ENCODE peak calls at places on chromosomes 11 and 22, in five cellular contexts. U, Q, G, V and L are unnamed samples.

GRCh38 chr22:19527861-19528417 is 3.7 kb upstream of the CLDN5 start:
- DNase-seq in G (no peak), Q (no peak), V (peak), U (no peak), L (no peak)

GRCh38 chr11:34840736-34841386 is 75.3 kb downstream of the APIP start:
- DNase-seq in U (peak), V (no peak), Q (peak), G (no peak), L (peak)

GRCh38 chr11:59660621-59661020 is 8.2 kb downstream of the PATL1 start:
- DNase-seq in G (no peak), V (no peak), Q (no peak), U (no peak), L (no peak)

GRCh38 chr11:101721270-101721669 is 137.5 kb upstream of the TRPC6 start:
- DNase-seq in U (no peak), V (no peak), Q (no peak), G (no peak), L (no peak)

GRCh38 chr22:41359376-41359775 is 22.4 kb upstream of the TEF start:
- DNase-seq in Q (no peak), V (no peak), U (no peak), G (no peak), L (no peak)

GRCh38 chr11:33376331-33377099 is 119.3 kb downstream of the HIPK3 start:
- DNase-seq in U (peak), G (no peak), Q (no peak), V (no peak), L (no peak)

GRCh38 chr22:38299001-38299651 is 18.1 kb downstream of the CSNK1E start:
- DNase-seq in Q (no peak), G (no peak), V (no peak), U (no peak), L (no peak)

GRCh38 chr11:69721745-69722144 is 17.9 kb upstream of the FGF19 start:
- DNase-seq in V (no peak), Q (no peak), G (no peak), U (peak), L (no peak)

GRCh38 chr22:43421914-43422615 is 10.3 kb downstream of the MPPED1 start:
- DNase-seq in U (no peak), V (no peak), G (no peak), Q (no peak), L (no peak)

GRCh38 chr11:108025387-108026080 is 16.8 kb downstream of the CUL5 start:
- DNase-seq in U (peak), V (no peak), Q (no peak), G (no peak), L (peak)

GRCh38 chr22:44963055-44963454 is 46.8 kb downstream of the PHF21B start:
- DNase-seq in U (no peak), G (no peak), V (no peak), Q (no peak), L (no peak)

GRCh38 chr11:102530558-102530957 is at the start of gene MMP7:
- DNase-seq in U (no peak), V (no peak), G (no peak), Q (no peak), L (peak)

GRCh38 chr11:69293819-69294505 is at the start of gene MYEOV:
- DNase-seq in V (peak), G (no peak), Q (peak), U (peak), L (peak)

GRCh38 chr11:88330826-88331428 is 6.6 kb downstream of the CTSC start:
- DNase-seq in U (peak), Q (no peak), G (no peak), V (no peak), L (no peak)

GRCh38 chr11:76233936-76234703 is 27.8 kb upstream of the WNT11 start:
- DNase-seq in U (peak), G (peak), V (peak), Q (peak), L (peak)

GRCh38 chr11:65716294-65716693 is 4.2 kb downstream of the KAT5 start:
- DNase-seq in G (peak), Q (no peak), U (no peak), V (peak), L (no peak)

GRCh38 chr11:65716774-65717405 is 3.7 kb downstream of the RNASEH2C start:
- DNase-seq in V (no peak), Q (no peak), G (peak), U (no peak), L (no peak)

GRCh38 chr11:65718531-65718930 is 2.1 kb downstream of the RNASEH2C start:
- DNase-seq in U (no peak), G (peak), V (no peak), Q (no peak), L (no peak)

GRCh38 chr11:65718964-65719492 is 1.6 kb downstream of the RNASEH2C start:
- DNase-seq in G (peak), U (no peak), V (no peak), Q (no peak), L (no peak)

GRCh38 chr11:65717906-65718305 is 2.7 kb downstream of the RNASEH2C start:
- DNase-seq in V (no peak), Q (no peak), G (peak), U (no peak), L (no peak)
- TF ChIP-seq POLR2AphosphoS5 in V (peak), Q (no peak), G (no peak), U (no peak), L (peak)

DNA sequence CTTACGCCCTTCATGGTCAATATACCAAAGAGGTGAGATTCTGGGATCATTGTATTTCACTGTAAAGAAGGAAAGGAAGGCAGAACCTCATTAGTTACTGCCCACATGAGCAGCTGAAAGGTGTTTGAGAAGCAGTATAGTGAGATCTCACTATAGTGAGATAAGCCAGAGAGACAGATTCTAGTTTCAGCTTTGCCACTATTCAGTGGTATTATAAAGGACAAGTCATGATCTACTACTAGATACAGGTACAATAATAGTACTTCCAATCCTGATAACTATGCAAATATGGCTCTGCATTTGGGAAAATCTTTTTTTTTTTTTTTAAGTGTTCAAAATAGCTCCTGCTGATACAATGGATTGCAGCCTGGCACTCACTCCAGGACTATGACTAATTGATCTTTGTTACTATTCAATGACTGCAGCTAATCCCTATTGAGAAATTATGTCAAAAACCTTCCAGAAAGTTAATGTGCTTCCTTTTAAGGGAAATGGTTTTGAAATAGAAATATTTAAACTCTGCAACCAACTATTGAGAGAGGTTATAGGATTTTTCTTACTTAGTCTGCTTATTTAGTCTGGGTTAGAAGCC is 8.3 kb upstream of the DLAT start:
- DNase-seq in Q (no peak), U (no peak), G (peak), V (no peak), L (peak)
- TF ChIP-seq POLR2AphosphoS5 in Q (no peak), U (no peak), G (no peak), V (no peak), L (no peak)

GRCh38 chr11:131246156-131246555 is 124.3 kb upstream of the NTM start:
- DNase-seq in U (peak), G (no peak), V (no peak), Q (no peak), L (no peak)
- TF ChIP-seq POLR2AphosphoS5 in U (no peak), G (no peak), V (no peak), Q (no peak), L (no peak)

GRCh38 chr11:61024938-61025818 is 53.7 kb downstream of the CD6 start:
- DNase-seq in G (no peak), Q (no peak), U (no peak), V (no peak), L (no peak)
- TF ChIP-seq POLR2AphosphoS5 in G (no peak), Q (no peak), U (no peak), V (no peak), L (no peak)

GRCh38 chr11:45635907-45636306 is 29.5 kb downstream of the CHST1 start:
- DNase-seq in U (no peak), Q (no peak), G (no peak), V (no peak), L (no peak)

GRCh38 chr11:45643585-45643984 is 21.8 kb downstream of the CHST1 start:
- DNase-seq in V (peak), U (no peak), G (no peak), Q (no peak), L (peak)

GRCh38 chr11:45641961-45642360 is 23.5 kb downstream of the CHST1 start:
- DNase-seq in G (no peak), U (no peak), Q (no peak), V (peak), L (no peak)

GRCh38 chr11:45638051-45638450 is 27.4 kb downstream of the CHST1 start:
- DNase-seq in Q (no peak), V (no peak), G (no peak), U (no peak), L (no peak)
- TF ChIP-seq POLR2AphosphoS5 in Q (no peak), V (no peak), G (no peak), U (no peak), L (no peak)

GRCh38 chr11:1482581-1483444 is 3.8 kb downstream of the MOB2 start:
- DNase-seq in G (peak), Q (no peak), U (peak), V (peak), L (no peak)
- TF ChIP-seq POLR2AphosphoS5 in G (no peak), Q (no peak), U (no peak), V (peak), L (no peak)

GRCh38 chr11:73971175-73971719 is 11.4 kb downstream of the UCP2 start:
- DNase-seq in G (no peak), U (no peak), Q (no peak), V (peak), L (no peak)
- TF ChIP-seq POLR2AphosphoS5 in G (no peak), U (no peak), Q (no peak), V (no peak), L (no peak)

DNA sequence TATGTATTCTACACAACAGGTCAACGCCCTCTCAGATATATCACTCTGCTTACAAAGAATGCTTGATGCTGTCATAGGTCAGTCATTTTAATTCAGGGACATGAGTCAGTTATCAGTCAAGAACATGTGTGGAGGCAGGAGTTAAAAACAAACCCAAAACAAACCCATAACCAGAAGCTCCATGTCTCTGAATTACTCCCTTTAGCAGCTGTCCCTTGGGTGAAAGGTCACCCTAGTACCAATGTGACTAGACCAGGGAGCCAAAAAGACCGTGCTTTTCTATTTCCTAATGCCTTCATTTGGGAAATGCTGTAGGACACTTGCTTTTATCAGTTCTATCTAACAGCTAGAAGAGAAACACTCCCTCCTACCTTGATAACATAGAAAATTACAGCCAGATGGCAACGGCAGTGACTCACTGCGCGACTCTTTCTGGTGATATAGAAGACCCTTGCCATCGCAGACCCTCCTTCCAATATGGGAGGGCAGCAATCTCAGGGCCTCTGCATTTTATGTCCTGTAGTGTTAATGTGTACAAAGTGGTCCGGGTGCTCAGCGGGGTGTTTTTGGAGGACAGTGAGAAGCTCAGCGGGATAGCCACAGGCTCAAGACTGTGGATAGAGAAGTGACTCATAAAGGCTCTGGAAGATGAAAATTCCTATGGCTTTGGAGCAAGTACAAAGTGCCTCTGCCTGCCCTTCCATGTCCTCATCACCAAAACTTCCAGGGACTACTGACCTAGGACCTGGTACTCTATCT is 24.8 kb downstream of the APOL5 start:
- DNase-seq in Q (no peak), G (no peak), V (no peak), U (no peak), L (peak)
- TF ChIP-seq POLR2AphosphoS5 in Q (no peak), G (no peak), V (no peak), U (no peak), L (no peak)

DNA sequence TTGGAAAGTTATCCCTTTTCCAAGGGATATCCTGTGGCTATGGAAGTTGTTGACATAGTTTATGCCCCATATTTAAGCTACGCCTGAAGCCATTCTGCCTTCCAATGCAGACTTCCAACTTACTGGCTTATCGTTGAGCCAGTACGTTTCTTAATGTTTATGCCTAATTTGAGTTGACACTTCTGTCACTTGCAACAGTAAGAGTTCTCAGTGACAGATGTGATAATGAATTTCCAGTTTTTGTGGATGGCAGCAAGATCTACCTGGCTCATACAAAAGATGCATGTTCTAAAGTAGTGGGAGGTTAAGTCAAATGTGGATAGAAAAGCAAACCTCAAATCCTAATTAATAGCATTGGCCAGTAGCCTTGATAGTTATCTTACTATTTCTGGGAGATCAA is 133.2 kb upstream of the ANO3 start:
- DNase-seq in U (no peak), Q (no peak), V (no peak), G (no peak), L (no peak)
- TF ChIP-seq POLR2AphosphoS5 in U (no peak), Q (no peak), V (no peak), G (no peak), L (no peak)

GRCh38 chr22:24164243-24164642 is 17.0 kb upstream of the SUSD2 start:
- DNase-seq in G (no peak), Q (no peak), V (no peak), U (no peak), L (no peak)
- TF ChIP-seq POLR2AphosphoS5 in G (no peak), Q (no peak), V (peak), U (no peak), L (no peak)